ENCODE peak calls at places on chromosomes 11 and 22, in seven cellular contexts. One of them, this sample, is unnamed.

GRCh38 chr11:6646631-6647281 is 8.9 kb downstream of the DCHS1 start:
- DNase-seq in astrocyte of the spinal cord: peak
- DNase-seq in stimulated activated CD8-positive, alpha-beta memory T cell treated with anti-CD3 and anti-CD28 coated beads, Interleukin-4, amount 100 ng/mL, for 24 hours: no peak
- DNase-seq in effector memory CD4-positive, alpha-beta T cell: no peak
- DNase-seq in naive thymus-derived CD4-positive, alpha-beta T cell: no peak
- DNase-seq in ovary: no peak
- DNase-seq in SHP77 treated with DMSO at 0.1 percent for 48 hours: no peak
- DNase-seq in this sample: no peak

GRCh38 chr11:116499396-116500001 is 273.3 kb downstream of the BUD13 start:
- DNase-seq in naive thymus-derived CD4-positive, alpha-beta T cell: no peak
- DNase-seq in SHP77 treated with DMSO at 0.1 percent for 48 hours: peak
- DNase-seq in effector memory CD4-positive, alpha-beta T cell: no peak
- DNase-seq in stimulated activated CD8-positive, alpha-beta memory T cell treated with anti-CD3 and anti-CD28 coated beads, Interleukin-4, amount 100 ng/mL, for 24 hours: peak
- DNase-seq in ovary: no peak
- DNase-seq in astrocyte of the spinal cord: peak
- DNase-seq in this sample: no peak

GRCh38 chr22:50576070-50576469 is 2.2 kb downstream of the CPT1B start:
- DNase-seq in effector memory CD4-positive, alpha-beta T cell: no peak
- DNase-seq in SHP77 treated with DMSO at 0.1 percent for 48 hours: peak
- DNase-seq in stimulated activated CD8-positive, alpha-beta memory T cell treated with anti-CD3 and anti-CD28 coated beads, Interleukin-4, amount 100 ng/mL, for 24 hours: no peak
- DNase-seq in ovary: no peak
- DNase-seq in astrocyte of the spinal cord: peak
- DNase-seq in naive thymus-derived CD4-positive, alpha-beta T cell: no peak
- DNase-seq in this sample: no peak

GRCh38 chr11:35141538-35141937 is 2.6 kb downstream of the CD44 start:
- DNase-seq in SHP77 treated with DMSO at 0.1 percent for 48 hours: no peak
- DNase-seq in stimulated activated CD8-positive, alpha-beta memory T cell treated with anti-CD3 and anti-CD28 coated beads, Interleukin-4, amount 100 ng/mL, for 24 hours: no peak
- DNase-seq in ovary: no peak
- DNase-seq in effector memory CD4-positive, alpha-beta T cell: no peak
- DNase-seq in astrocyte of the spinal cord: no peak
- DNase-seq in naive thymus-derived CD4-positive, alpha-beta T cell: no peak
- DNase-seq in this sample: no peak

GRCh38 chr11:431921-432320 is 9.9 kb downstream of the ANO9 start:
- DNase-seq in effector memory CD4-positive, alpha-beta T cell: no peak
- DNase-seq in ovary: no peak
- DNase-seq in SHP77 treated with DMSO at 0.1 percent for 48 hours: no peak
- DNase-seq in stimulated activated CD8-positive, alpha-beta memory T cell treated with anti-CD3 and anti-CD28 coated beads, Interleukin-4, amount 100 ng/mL, for 24 hours: no peak
- DNase-seq in naive thymus-derived CD4-positive, alpha-beta T cell: peak
- DNase-seq in astrocyte of the spinal cord: no peak
- DNase-seq in this sample: no peak

GRCh38 chr11:115476463-115477286 is 27.5 kb downstream of the CADM1 start:
- DNase-seq in astrocyte of the spinal cord: no peak
- DNase-seq in naive thymus-derived CD4-positive, alpha-beta T cell: no peak
- DNase-seq in stimulated activated CD8-positive, alpha-beta memory T cell treated with anti-CD3 and anti-CD28 coated beads, Interleukin-4, amount 100 ng/mL, for 24 hours: no peak
- DNase-seq in effector memory CD4-positive, alpha-beta T cell: no peak
- DNase-seq in ovary: no peak
- DNase-seq in SHP77 treated with DMSO at 0.1 percent for 48 hours: no peak
- DNase-seq in this sample: no peak

GRCh38 chr11:64762277-64762915 is 2.6 kb upstream of the PYGM start:
- DNase-seq in naive thymus-derived CD4-positive, alpha-beta T cell: peak
- DNase-seq in astrocyte of the spinal cord: no peak
- DNase-seq in stimulated activated CD8-positive, alpha-beta memory T cell treated with anti-CD3 and anti-CD28 coated beads, Interleukin-4, amount 100 ng/mL, for 24 hours: no peak
- DNase-seq in SHP77 treated with DMSO at 0.1 percent for 48 hours: no peak
- DNase-seq in effector memory CD4-positive, alpha-beta T cell: no peak
- DNase-seq in ovary: peak
- DNase-seq in this sample: no peak

GRCh38 chr11:24734742-24735141 is 237.9 kb downstream of the LUZP2 start:
- DNase-seq in effector memory CD4-positive, alpha-beta T cell: no peak
- DNase-seq in astrocyte of the spinal cord: no peak
- DNase-seq in SHP77 treated with DMSO at 0.1 percent for 48 hours: no peak
- DNase-seq in ovary: no peak
- DNase-seq in naive thymus-derived CD4-positive, alpha-beta T cell: no peak
- DNase-seq in stimulated activated CD8-positive, alpha-beta memory T cell treated with anti-CD3 and anti-CD28 coated beads, Interleukin-4, amount 100 ng/mL, for 24 hours: no peak
- DNase-seq in this sample: no peak

GRCh38 chr11:40877256-40877655 is 582.2 kb downstream of the LRRC4C start:
- DNase-seq in naive thymus-derived CD4-positive, alpha-beta T cell: no peak
- DNase-seq in SHP77 treated with DMSO at 0.1 percent for 48 hours: no peak
- DNase-seq in ovary: no peak
- DNase-seq in astrocyte of the spinal cord: no peak
- DNase-seq in effector memory CD4-positive, alpha-beta T cell: no peak
- DNase-seq in stimulated activated CD8-positive, alpha-beta memory T cell treated with anti-CD3 and anti-CD28 coated beads, Interleukin-4, amount 100 ng/mL, for 24 hours: no peak
- DNase-seq in this sample: no peak

GRCh38 chr11:940496-941135 is 14.9 kb downstream of the AP2A2 start:
- DNase-seq in astrocyte of the spinal cord: no peak
- DNase-seq in naive thymus-derived CD4-positive, alpha-beta T cell: no peak
- DNase-seq in SHP77 treated with DMSO at 0.1 percent for 48 hours: no peak
- DNase-seq in ovary: no peak
- DNase-seq in stimulated activated CD8-positive, alpha-beta memory T cell treated with anti-CD3 and anti-CD28 coated beads, Interleukin-4, amount 100 ng/mL, for 24 hours: no peak
- DNase-seq in effector memory CD4-positive, alpha-beta T cell: no peak
- DNase-seq in this sample: no peak

GRCh38 chr11:73591743-73592142 is 6.2 kb downstream of the FAM168A start:
- DNase-seq in ovary: no peak
- DNase-seq in SHP77 treated with DMSO at 0.1 percent for 48 hours: no peak
- DNase-seq in astrocyte of the spinal cord: no peak
- DNase-seq in effector memory CD4-positive, alpha-beta T cell: no peak
- DNase-seq in naive thymus-derived CD4-positive, alpha-beta T cell: no peak
- DNase-seq in stimulated activated CD8-positive, alpha-beta memory T cell treated with anti-CD3 and anti-CD28 coated beads, Interleukin-4, amount 100 ng/mL, for 24 hours: no peak
- DNase-seq in this sample: no peak

GRCh38 chr11:64604458-64605247 is 13.6 kb downstream of the SLC22A12 start:
- DNase-seq in effector memory CD4-positive, alpha-beta T cell: no peak
- DNase-seq in ovary: no peak
- DNase-seq in astrocyte of the spinal cord: no peak
- DNase-seq in stimulated activated CD8-positive, alpha-beta memory T cell treated with anti-CD3 and anti-CD28 coated beads, Interleukin-4, amount 100 ng/mL, for 24 hours: no peak
- DNase-seq in naive thymus-derived CD4-positive, alpha-beta T cell: no peak
- DNase-seq in SHP77 treated with DMSO at 0.1 percent for 48 hours: no peak
- DNase-seq in this sample: no peak

GRCh38 chr11:83827520-83827919 is 541.4 kb upstream of the CCDC90B start:
- DNase-seq in ovary: no peak
- DNase-seq in effector memory CD4-positive, alpha-beta T cell: no peak
- DNase-seq in SHP77 treated with DMSO at 0.1 percent for 48 hours: no peak
- DNase-seq in astrocyte of the spinal cord: peak
- DNase-seq in naive thymus-derived CD4-positive, alpha-beta T cell: no peak
- DNase-seq in stimulated activated CD8-positive, alpha-beta memory T cell treated with anti-CD3 and anti-CD28 coated beads, Interleukin-4, amount 100 ng/mL, for 24 hours: no peak
- DNase-seq in this sample: no peak

GRCh38 chr11:44564198-44564597 is 1.3 kb upstream of the CD82 start:
- DNase-seq in naive thymus-derived CD4-positive, alpha-beta T cell: no peak
- DNase-seq in ovary: peak
- DNase-seq in stimulated activated CD8-positive, alpha-beta memory T cell treated with anti-CD3 and anti-CD28 coated beads, Interleukin-4, amount 100 ng/mL, for 24 hours: no peak
- DNase-seq in SHP77 treated with DMSO at 0.1 percent for 48 hours: no peak
- DNase-seq in astrocyte of the spinal cord: peak
- DNase-seq in effector memory CD4-positive, alpha-beta T cell: no peak
- DNase-seq in this sample: no peak

GRCh38 chr22:32862083-32862482 is 60.6 kb downstream of the TIMP3 start:
- DNase-seq in SHP77 treated with DMSO at 0.1 percent for 48 hours: no peak
- DNase-seq in effector memory CD4-positive, alpha-beta T cell: no peak
- DNase-seq in ovary: no peak
- DNase-seq in stimulated activated CD8-positive, alpha-beta memory T cell treated with anti-CD3 and anti-CD28 coated beads, Interleukin-4, amount 100 ng/mL, for 24 hours: no peak
- DNase-seq in astrocyte of the spinal cord: no peak
- DNase-seq in naive thymus-derived CD4-positive, alpha-beta T cell: no peak
- DNase-seq in this sample: no peak

GRCh38 chr11:93921695-93922468 is 71.5 kb upstream of the VSTM5 start:
- DNase-seq in ovary: no peak
- DNase-seq in astrocyte of the spinal cord: peak
- DNase-seq in SHP77 treated with DMSO at 0.1 percent for 48 hours: peak
- DNase-seq in naive thymus-derived CD4-positive, alpha-beta T cell: no peak
- DNase-seq in stimulated activated CD8-positive, alpha-beta memory T cell treated with anti-CD3 and anti-CD28 coated beads, Interleukin-4, amount 100 ng/mL, for 24 hours: no peak
- DNase-seq in effector memory CD4-positive, alpha-beta T cell: no peak
- DNase-seq in this sample: no peak

GRCh38 chr22:30424471-30425326 is 869 bp upstream of the MTFP1 start:
- DNase-seq in stimulated activated CD8-positive, alpha-beta memory T cell treated with anti-CD3 and anti-CD28 coated beads, Interleukin-4, amount 100 ng/mL, for 24 hours: no peak
- DNase-seq in ovary: no peak
- DNase-seq in SHP77 treated with DMSO at 0.1 percent for 48 hours: no peak
- DNase-seq in naive thymus-derived CD4-positive, alpha-beta T cell: peak
- DNase-seq in effector memory CD4-positive, alpha-beta T cell: no peak
- DNase-seq in astrocyte of the spinal cord: no peak
- DNase-seq in this sample: no peak

GRCh38 chr22:40805699-40806203 is 13.4 kb downstream of the SLC25A17 start:
- DNase-seq in naive thymus-derived CD4-positive, alpha-beta T cell: no peak
- DNase-seq in stimulated activated CD8-positive, alpha-beta memory T cell treated with anti-CD3 and anti-CD28 coated beads, Interleukin-4, amount 100 ng/mL, for 24 hours: no peak
- DNase-seq in effector memory CD4-positive, alpha-beta T cell: no peak
- DNase-seq in ovary: no peak
- DNase-seq in SHP77 treated with DMSO at 0.1 percent for 48 hours: no peak
- DNase-seq in astrocyte of the spinal cord: no peak
- DNase-seq in this sample: no peak

GRCh38 chr11:108197351-108197750 is 25.1 kb downstream of the NPAT start:
- DNase-seq in ovary: no peak
- DNase-seq in stimulated activated CD8-positive, alpha-beta memory T cell treated with anti-CD3 and anti-CD28 coated beads, Interleukin-4, amount 100 ng/mL, for 24 hours: no peak
- DNase-seq in astrocyte of the spinal cord: no peak
- DNase-seq in effector memory CD4-positive, alpha-beta T cell: no peak
- DNase-seq in naive thymus-derived CD4-positive, alpha-beta T cell: no peak
- DNase-seq in SHP77 treated with DMSO at 0.1 percent for 48 hours: no peak
- DNase-seq in this sample: no peak

GRCh38 chr11:68890490-68891231 is 13.0 kb downstream of the MRPL21 start:
- DNase-seq in effector memory CD4-positive, alpha-beta T cell: no peak
- DNase-seq in ovary: no peak
- DNase-seq in stimulated activated CD8-positive, alpha-beta memory T cell treated with anti-CD3 and anti-CD28 coated beads, Interleukin-4, amount 100 ng/mL, for 24 hours: no peak
- DNase-seq in astrocyte of the spinal cord: peak
- DNase-seq in SHP77 treated with DMSO at 0.1 percent for 48 hours: no peak
- DNase-seq in naive thymus-derived CD4-positive, alpha-beta T cell: no peak
- DNase-seq in this sample: no peak

GRCh38 chr11:44957051-44957515 is 6.4 kb upstream of the TP53I11 start:
- DNase-seq in astrocyte of the spinal cord: no peak
- DNase-seq in effector memory CD4-positive, alpha-beta T cell: no peak
- DNase-seq in SHP77 treated with DMSO at 0.1 percent for 48 hours: no peak
- DNase-seq in ovary: peak
- DNase-seq in naive thymus-derived CD4-positive, alpha-beta T cell: no peak
- DNase-seq in stimulated activated CD8-positive, alpha-beta memory T cell treated with anti-CD3 and anti-CD28 coated beads, Interleukin-4, amount 100 ng/mL, for 24 hours: no peak
- DNase-seq in this sample: no peak

GRCh38 chr22:47199949-47200272 is 437.5 kb downstream of the TBC1D22A start:
- DNase-seq in effector memory CD4-positive, alpha-beta T cell: no peak
- DNase-seq in stimulated activated CD8-positive, alpha-beta memory T cell treated with anti-CD3 and anti-CD28 coated beads, Interleukin-4, amount 100 ng/mL, for 24 hours: no peak
- DNase-seq in naive thymus-derived CD4-positive, alpha-beta T cell: no peak
- DNase-seq in astrocyte of the spinal cord: no peak
- DNase-seq in SHP77 treated with DMSO at 0.1 percent for 48 hours: no peak
- DNase-seq in ovary: no peak
- DNase-seq in this sample: no peak

GRCh38 chr11:2574553-2575535 is 125.0 kb downstream of the KCNQ1OT1 start:
- DNase-seq in naive thymus-derived CD4-positive, alpha-beta T cell: no peak
- DNase-seq in ovary: no peak
- DNase-seq in SHP77 treated with DMSO at 0.1 percent for 48 hours: peak
- DNase-seq in stimulated activated CD8-positive, alpha-beta memory T cell treated with anti-CD3 and anti-CD28 coated beads, Interleukin-4, amount 100 ng/mL, for 24 hours: no peak
- DNase-seq in effector memory CD4-positive, alpha-beta T cell: no peak
- DNase-seq in astrocyte of the spinal cord: no peak
- DNase-seq in this sample: no peak

This sample was measured in vagina.